ENCODE peak calls at places on chromosome 9, in five cellular contexts. M is IMR-90, Z is mesendoderm, I is mesenchymal stem cell, J is H1. L is an unnamed sample.

GRCh38 chr9:17134396-17134842 is 421 bp upstream of the CNTLN start:
- DNase-seq in I (peak; percentile 49), Z (no peak), M (peak; percentile 29), J (no peak), L (no peak)

GRCh38 chr9:89448821-89449220 is 49.1 kb downstream of the SEMA4D start:
- DNase-seq in J (no peak), Z (no peak), I (no peak), M (no peak), L (no peak)

GRCh38 chr9:100428871-100429654 is 2.1 kb downstream of the MSANTD3 start:
- DNase-seq in M (peak; percentile 100), Z (peak; percentile 56), J (no peak), I (peak; percentile 100), L (no peak)

GRCh38 chr9:93112116-93112863 is 16.3 kb downstream of the CARD19 start:
- DNase-seq in M (no peak), Z (no peak), J (no peak), I (no peak), L (no peak)

GRCh38 chr9:105346273-105346672 is 101.6 kb upstream of the FSD1L start:
- DNase-seq in M (no peak), J (no peak), Z (no peak), I (no peak), L (no peak)

GRCh38 chr9:3526166-3526902 is 533 bp upstream of the RFX3 start:
- DNase-seq in Z (peak; percentile 93), I (peak; percentile 94), M (peak; percentile 79), J (peak; percentile 88), L (peak; percentile 87)

GRCh38 chr9:105712773-105713172 is 18.4 kb downstream of the TMEM38B start:
- DNase-seq in I (no peak), Z (no peak), J (no peak), M (no peak), L (no peak)

GRCh38 chr9:135662758-135663450 is at the start of gene LCN9:
- DNase-seq in M (no peak), Z (peak; percentile 38), J (peak; percentile 43), I (no peak), L (peak; percentile 18)

GRCh38 chr9:110687497-110687896 is 18.9 kb downstream of the MUSK start:
- DNase-seq in M (no peak), J (no peak), Z (peak; percentile 7), I (no peak), L (no peak)

GRCh38 chr9:93652604-93653592 is 76.5 kb downstream of the PHF2 start:
- DNase-seq in I (no peak), Z (no peak), J (no peak), M (no peak), L (no peak)

GRCh38 chr9:89234636-89235035 is 56.0 kb upstream of the SHC3 start:
- DNase-seq in M (peak; percentile 13), J (peak; percentile 63), Z (no peak), I (no peak), L (no peak)

GRCh38 chr9:90020277-90020871 is 415.6 kb downstream of the GADD45G start:
- DNase-seq in J (no peak), I (no peak), Z (no peak), M (no peak), L (no peak)

GRCh38 chr9:25003686-25004085 is 458.0 kb upstream of the IZUMO3 start:
- DNase-seq in I (no peak), Z (peak; percentile 64), J (peak; percentile 77), M (no peak), L (no peak)

GRCh38 chr9:5714501-5715401 is 85.8 kb downstream of the RIC1 start:
- DNase-seq in Z (peak; percentile 62), M (peak; percentile 61), I (peak; percentile 8), J (no peak), L (no peak)

GRCh38 chr9:18795947-18796705 is 236.9 kb downstream of the SAXO1 start:
- DNase-seq in M (peak; percentile 61), J (no peak), I (peak; percentile 6), Z (no peak), L (no peak)

GRCh38 chr9:116901260-116901659 is 214.2 kb downstream of the TRIM32 start:
- DNase-seq in J (no peak), Z (no peak), M (peak; percentile 8), I (peak; percentile 64), L (no peak)

GRCh38 chr9:109107402-109108240 is 12.1 kb downstream of the TMEM245 start:
- DNase-seq in Z (peak; percentile 50), M (peak; percentile 81), J (no peak), I (peak; percentile 79), L (no peak)

GRCh38 chr9:101791938-101792337 is 53.5 kb upstream of the GRIN3A start:
- DNase-seq in I (no peak), J (peak; percentile 77), Z (peak; percentile 77), M (no peak), L (peak; percentile 67)

GRCh38 chr9:78573205-78573604 is 276.3 kb downstream of the PSAT1 start:
- DNase-seq in Z (no peak), M (no peak), I (no peak), J (no peak), L (no peak)

GRCh38 chr9:107540167-107540566 is 50.6 kb upstream of the KLF4 start:
- DNase-seq in I (no peak), J (no peak), Z (no peak), M (no peak), L (no peak)

GRCh38 chr9:26863074-26863473 is 29.5 kb downstream of the CAAP1 start:
- DNase-seq in J (no peak), I (peak; percentile 22), M (peak; percentile 2), Z (peak; percentile 21), L (no peak)

GRCh38 chr9:81861644-81862043 is 66.6 kb upstream of the SPATA31D4 start:
- DNase-seq in Z (no peak), I (peak; percentile 28), J (no peak), M (peak; percentile 90), L (no peak)

GRCh38 chr9:93218161-93218560 is 34.2 kb downstream of the WNK2 start:
- DNase-seq in I (no peak), J (no peak), Z (no peak), M (no peak), L (no peak)

GRCh38 chr9:1366300-1366699 is 316.1 kb downstream of the DMRT2 start:
- DNase-seq in M (no peak), Z (no peak), J (no peak), I (no peak), L (no peak)

GRCh38 chr9:97740848-97741821 is 44.0 kb upstream of the XPA start:
- DNase-seq in M (peak; percentile 62), J (peak; percentile 88), I (peak; percentile 44), Z (peak; percentile 89), L (peak; percentile 75)

GRCh38 chr9:20369391-20369790 is 252.9 kb downstream of the MLLT3 start:
- DNase-seq in Z (no peak), I (no peak), J (no peak), M (no peak), L (no peak)

GRCh38 chr9:5671711-5672353 is 42.9 kb downstream of the RIC1 start:
- DNase-seq in J (no peak), Z (peak; percentile 87), I (peak; percentile 30), M (no peak), L (no peak)

GRCh38 chr9:117704024-117704575 is at the start of gene TLR4:
- DNase-seq in Z (peak; percentile 25), J (no peak), M (no peak), I (peak; percentile 87), L (peak; percentile 0)

GRCh38 chr9:7946458-7946857 is 146.9 kb upstream of the DMAC1 start:
- DNase-seq in I (no peak), J (no peak), Z (no peak), M (no peak), L (no peak)

GRCh38 chr9:18459958-18460584 is 13.9 kb upstream of the ADAMTSL1 start:
- DNase-seq in Z (no peak), I (peak; percentile 37), M (peak; percentile 76), J (no peak), L (no peak)

GRCh38 chr9:106883030-106883429 is 20.1 kb downstream of the ZNF462 start:
- DNase-seq in M (no peak), J (no peak), I (no peak), Z (no peak), L (no peak)

GRCh38 chr9:20618361-20618799 is 3.9 kb downstream of the MLLT3 start:
- DNase-seq in Z (no peak), J (no peak), I (peak; percentile 38), M (peak; percentile 77), L (no peak)

GRCh38 chr9:110700953-110701352 is 32.4 kb downstream of the MUSK start:
- DNase-seq in J (no peak), M (peak; percentile 65), I (peak; percentile 26), Z (no peak), L (no peak)

GRCh38 chr9:97528529-97529230 is 27.2 kb downstream of the TMOD1 start:
- DNase-seq in I (no peak), J (peak; percentile 58), M (no peak), Z (peak; percentile 87), L (no peak)

GRCh38 chr9:127446720-127447415 is 4.3 kb downstream of the RPL12 start:
- DNase-seq in M (no peak), I (no peak), J (no peak), Z (no peak), L (no peak)

GRCh38 chr9:109145062-109145461 is 22.0 kb downstream of the FRRS1L start:
- DNase-seq in I (no peak), Z (no peak), J (no peak), M (no peak), L (no peak)

GRCh38 chr9:68625559-68625958 is 79.5 kb upstream of the PIP5K1B start:
- DNase-seq in J (no peak), M (no peak), I (no peak), Z (no peak), L (no peak)
- H2BK15ac ChIP-seq in J (no peak overlapping the region), M (no peak overlapping the region), I (no peak overlapping the region), Z (no peak overlapping the region), L (no peak overlapping the region)

GRCh38 chr9:6771722-6772121 is 13.9 kb downstream of the KDM4C start:
- DNase-seq in J (peak; percentile 69), M (no peak), Z (peak; percentile 57), I (no peak), L (no peak)
- H2BK15ac ChIP-seq in J (no peak overlapping the region), M (no peak overlapping the region), Z (no peak overlapping the region), I (no peak overlapping the region), L (no peak overlapping the region)

GRCh38 chr9:84381508-84381907 is 41.0 kb upstream of the SLC28A3 start:
- DNase-seq in J (no peak), M (no peak), I (no peak), Z (no peak), L (no peak)
- H2BK15ac ChIP-seq in J (no peak overlapping the region), M (no peak overlapping the region), I (no peak overlapping the region), Z (no peak overlapping the region), L (no peak overlapping the region)

GRCh38 chr9:121557581-121558422 is 58.2 kb upstream of the GGTA1 start:
- DNase-seq in J (no peak), M (peak; percentile 92), I (peak; percentile 97), Z (peak; percentile 89), L (peak; percentile 30)
- H2BK15ac ChIP-seq in J (peak overlapping the region; percentile 72), M (peak overlapping the region; percentile 64), I (peak overlapping the region; percentile 83), Z (no peak overlapping the region), L (peak overlapping the region; percentile 8)

GRCh38 chr9:71768388-71769174 is at the start of gene CEMIP2:
- DNase-seq in Z (peak; percentile 94), J (peak; percentile 90), I (peak; percentile 95), M (peak; percentile 86), L (peak; percentile 84)
- H2BK15ac ChIP-seq in Z (no peak within 1 kb of the TSS), J (no peak within 1 kb of the TSS), I (peak within 1 kb of the TSS; percentile 94), M (no peak within 1 kb of the TSS), L (peak within 1 kb of the TSS; percentile 93)

GRCh38 chr9:129576546-129577543 is 44.1 kb downstream of the C9orf50 start:
- DNase-seq in Z (peak; percentile 44), J (no peak), I (peak; percentile 77), M (peak; percentile 74), L (no peak)
- H2BK15ac ChIP-seq in Z (no peak overlapping the region), J (peak overlapping the region; percentile 77), I (peak overlapping the region; percentile 79), M (peak overlapping the region; percentile 89), L (peak overlapping the region; percentile 82)

GRCh38 chr9:137411260-137411659 is 11.7 kb downstream of the EXD3 start:
- DNase-seq in M (no peak), J (no peak), I (no peak), Z (no peak), L (no peak)
- H2BK15ac ChIP-seq in M (peak overlapping the region; percentile 49), J (no peak overlapping the region), I (peak overlapping the region; percentile 95), Z (no peak overlapping the region), L (peak overlapping the region; percentile 81)